ENCODE peak calls at places on chromosomes 3 and 15, in six cellular contexts. One of them, this sample, is unnamed.

GRCh38 chr15:65184305-65184943 is 718 bp downstream of the CLPX start:
- DNase-seq in upper lobe of right lung: peak; percentile 81
- DNase-seq in psoas muscle: peak; percentile 62
- DNase-seq in body of pancreas: peak; percentile 69
- DNase-seq in fibroblast of lung: peak; percentile 60
- DNase-seq in hepatocyte: peak; percentile 71
- DNase-seq in this sample: peak; percentile 67

GRCh38 chr15:39641187-39641889 is 60.5 kb downstream of the THBS1 start:
- DNase-seq in psoas muscle: no peak
- DNase-seq in upper lobe of right lung: no peak
- DNase-seq in body of pancreas: no peak
- DNase-seq in hepatocyte: no peak
- DNase-seq in fibroblast of lung: no peak
- DNase-seq in this sample: no peak

GRCh38 chr15:78016860-78017259 is 60.7 kb downstream of the TBC1D2B start:
- DNase-seq in fibroblast of lung: no peak
- DNase-seq in psoas muscle: no peak
- DNase-seq in upper lobe of right lung: no peak
- DNase-seq in hepatocyte: no peak
- DNase-seq in body of pancreas: peak; percentile 68
- DNase-seq in this sample: no peak

GRCh38 chr3:45441570-45442313 is 53.4 kb downstream of the LARS2 start:
- DNase-seq in upper lobe of right lung: no peak
- DNase-seq in hepatocyte: peak; percentile 34
- DNase-seq in body of pancreas: no peak
- DNase-seq in psoas muscle: no peak
- DNase-seq in fibroblast of lung: no peak
- DNase-seq in this sample: no peak

GRCh38 chr3:161369531-161369930 is 1.8 kb downstream of the SPTSSB start:
- DNase-seq in body of pancreas: no peak
- DNase-seq in upper lobe of right lung: no peak
- DNase-seq in fibroblast of lung: no peak
- DNase-seq in hepatocyte: no peak
- DNase-seq in psoas muscle: no peak
- DNase-seq in this sample: no peak

GRCh38 chr3:32391643-32392529 is at the start of gene CMTM7:
- DNase-seq in hepatocyte: peak; percentile 81
- DNase-seq in fibroblast of lung: peak; percentile 50
- DNase-seq in upper lobe of right lung: peak; percentile 91
- DNase-seq in psoas muscle: peak; percentile 71
- DNase-seq in body of pancreas: peak; percentile 78
- DNase-seq in this sample: peak; percentile 76

GRCh38 chr3:42535981-42536784 is 33.7 kb downstream of the VIPR1 start:
- DNase-seq in upper lobe of right lung: no peak
- DNase-seq in hepatocyte: peak; percentile 68
- DNase-seq in body of pancreas: peak; percentile 18
- DNase-seq in fibroblast of lung: no peak
- DNase-seq in psoas muscle: no peak
- DNase-seq in this sample: no peak

GRCh38 chr3:53129344-53129743 is 891 bp downstream of the RFT1 start:
- DNase-seq in fibroblast of lung: no peak
- DNase-seq in hepatocyte: no peak
- DNase-seq in psoas muscle: no peak
- DNase-seq in body of pancreas: no peak
- DNase-seq in upper lobe of right lung: no peak
- DNase-seq in this sample: no peak

GRCh38 chr3:194582196-194582905 is 50.9 kb downstream of the TMEM44 start:
- DNase-seq in psoas muscle: no peak
- DNase-seq in upper lobe of right lung: no peak
- DNase-seq in hepatocyte: no peak
- DNase-seq in body of pancreas: no peak
- DNase-seq in fibroblast of lung: no peak
- DNase-seq in this sample: no peak

GRCh38 chr3:124322966-124323365 is 331.0 kb upstream of the ROPN1 start:
- DNase-seq in psoas muscle: no peak
- DNase-seq in body of pancreas: no peak
- DNase-seq in upper lobe of right lung: no peak
- DNase-seq in hepatocyte: no peak
- DNase-seq in fibroblast of lung: peak; percentile 48
- DNase-seq in this sample: no peak

GRCh38 chr15:75947117-75947516 is 43.4 kb downstream of the FBXO22 start:
- DNase-seq in fibroblast of lung: peak; percentile 53
- DNase-seq in hepatocyte: no peak
- DNase-seq in body of pancreas: no peak
- DNase-seq in psoas muscle: no peak
- DNase-seq in upper lobe of right lung: no peak
- DNase-seq in this sample: no peak

GRCh38 chr3:144771401-144771870 is 799.8 kb downstream of the DIPK2A start:
- DNase-seq in upper lobe of right lung: no peak
- DNase-seq in psoas muscle: no peak
- DNase-seq in fibroblast of lung: no peak
- DNase-seq in body of pancreas: no peak
- DNase-seq in hepatocyte: no peak
- DNase-seq in this sample: no peak

GRCh38 chr15:72800819-72801481 is 17.4 kb upstream of the ADPGK start:
- DNase-seq in fibroblast of lung: peak; percentile 79
- DNase-seq in hepatocyte: no peak
- DNase-seq in psoas muscle: no peak
- DNase-seq in body of pancreas: no peak
- DNase-seq in upper lobe of right lung: no peak
- DNase-seq in this sample: no peak

GRCh38 chr3:184240384-184241140 is 8.2 kb downstream of the ALG3 start:
- DNase-seq in fibroblast of lung: peak; percentile 35
- DNase-seq in psoas muscle: no peak
- DNase-seq in hepatocyte: no peak
- DNase-seq in body of pancreas: no peak
- DNase-seq in upper lobe of right lung: no peak
- DNase-seq in this sample: no peak

GRCh38 chr3:183253364-183253960 is 409 bp downstream of the B3GNT5 start:
- DNase-seq in hepatocyte: peak; percentile 70
- DNase-seq in body of pancreas: peak; percentile 74
- DNase-seq in upper lobe of right lung: peak; percentile 91
- DNase-seq in fibroblast of lung: peak; percentile 81
- DNase-seq in psoas muscle: peak; percentile 80
- DNase-seq in this sample: peak; percentile 67

GRCh38 chr3:25665646-25666136 is 984 bp upstream of the TOP2B start:
- DNase-seq in fibroblast of lung: no peak
- DNase-seq in body of pancreas: no peak
- DNase-seq in upper lobe of right lung: no peak
- DNase-seq in hepatocyte: no peak
- DNase-seq in psoas muscle: no peak
- DNase-seq in this sample: no peak

GRCh38 chr3:79421273-79421672 is 346.5 kb downstream of the ROBO1 start:
- DNase-seq in body of pancreas: no peak
- DNase-seq in fibroblast of lung: no peak
- DNase-seq in psoas muscle: no peak
- DNase-seq in upper lobe of right lung: no peak
- DNase-seq in hepatocyte: no peak
- DNase-seq in this sample: no peak

GRCh38 chr3:12393894-12394293 is 90.4 kb upstream of the TSEN2 start:
- DNase-seq in body of pancreas: peak; percentile 7
- DNase-seq in upper lobe of right lung: no peak
- DNase-seq in hepatocyte: peak; percentile 11
- DNase-seq in fibroblast of lung: peak; percentile 99
- DNase-seq in psoas muscle: no peak
- DNase-seq in this sample: no peak

GRCh38 chr15:68576253-68577236 is 2.2 kb upstream of the CORO2B start:
- DNase-seq in hepatocyte: no peak
- DNase-seq in psoas muscle: no peak
- DNase-seq in fibroblast of lung: no peak
- DNase-seq in body of pancreas: no peak
- DNase-seq in upper lobe of right lung: no peak
- DNase-seq in this sample: no peak

GRCh38 chr3:177402533-177402932 is 205.3 kb upstream of the TBL1XR1 start:
- DNase-seq in body of pancreas: no peak
- DNase-seq in upper lobe of right lung: no peak
- DNase-seq in fibroblast of lung: no peak
- DNase-seq in psoas muscle: no peak
- DNase-seq in hepatocyte: no peak
- DNase-seq in this sample: no peak

GRCh38 chr3:145798691-145799550 is 362.1 kb downstream of the PLOD2 start:
- DNase-seq in body of pancreas: no peak
- DNase-seq in fibroblast of lung: peak; percentile 12
- DNase-seq in upper lobe of right lung: no peak
- DNase-seq in psoas muscle: no peak
- DNase-seq in hepatocyte: no peak
- DNase-seq in this sample: no peak

GRCh38 chr3:127011270-127011992 is 28.5 kb downstream of the PLXNA1 start:
- DNase-seq in hepatocyte: no peak
- DNase-seq in body of pancreas: peak; percentile 36
- DNase-seq in fibroblast of lung: peak; percentile 84
- DNase-seq in psoas muscle: peak; percentile 63
- DNase-seq in upper lobe of right lung: no peak
- DNase-seq in this sample: no peak

GRCh38 chr3:45567730-45568172 is 26.8 kb upstream of the LIMD1 start:
- DNase-seq in psoas muscle: no peak
- DNase-seq in fibroblast of lung: no peak
- DNase-seq in upper lobe of right lung: no peak
- DNase-seq in hepatocyte: no peak
- DNase-seq in body of pancreas: peak; percentile 40
- DNase-seq in this sample: no peak

DNA sequence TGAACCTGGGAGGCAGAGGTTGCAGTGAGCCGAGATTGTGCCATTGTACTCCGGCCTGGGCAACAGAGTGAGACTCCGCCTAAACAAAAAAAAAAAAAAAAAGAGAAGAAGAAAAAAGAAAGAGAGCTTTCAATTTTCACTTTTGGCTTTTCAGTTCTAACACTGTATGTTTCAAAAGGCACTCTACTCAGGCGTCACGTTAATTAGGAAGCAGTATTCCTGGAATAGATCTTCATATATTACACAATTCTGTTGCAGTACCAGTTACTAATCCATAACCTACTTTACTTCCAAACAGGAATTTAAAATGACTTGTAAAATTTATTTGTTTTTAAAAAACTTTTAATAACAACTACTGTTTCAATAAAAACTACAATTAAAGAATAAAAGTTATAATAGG is 131.7 kb upstream of the PLXND1 start:
- DNase-seq in psoas muscle: no peak
- DNase-seq in upper lobe of right lung: no peak
- DNase-seq in body of pancreas: no peak
- DNase-seq in fibroblast of lung: no peak
- DNase-seq in hepatocyte: no peak
- DNase-seq in this sample: no peak
- H3K4me1 ChIP-seq in psoas muscle: peaks cover 10% of the 10 kb centered on the region
- H3K4me1 ChIP-seq in upper lobe of right lung: no peaks in the 10 kb centered on the region
- H3K4me1 ChIP-seq in body of pancreas: no peaks in the 10 kb centered on the region
- H3K4me1 ChIP-seq in fibroblast of lung: no peaks in the 10 kb centered on the region
- H3K4me1 ChIP-seq in hepatocyte: peaks cover 5% of the 10 kb centered on the region
- H3K4me1 ChIP-seq in this sample: peaks cover 13% of the 10 kb centered on the region

DNA sequence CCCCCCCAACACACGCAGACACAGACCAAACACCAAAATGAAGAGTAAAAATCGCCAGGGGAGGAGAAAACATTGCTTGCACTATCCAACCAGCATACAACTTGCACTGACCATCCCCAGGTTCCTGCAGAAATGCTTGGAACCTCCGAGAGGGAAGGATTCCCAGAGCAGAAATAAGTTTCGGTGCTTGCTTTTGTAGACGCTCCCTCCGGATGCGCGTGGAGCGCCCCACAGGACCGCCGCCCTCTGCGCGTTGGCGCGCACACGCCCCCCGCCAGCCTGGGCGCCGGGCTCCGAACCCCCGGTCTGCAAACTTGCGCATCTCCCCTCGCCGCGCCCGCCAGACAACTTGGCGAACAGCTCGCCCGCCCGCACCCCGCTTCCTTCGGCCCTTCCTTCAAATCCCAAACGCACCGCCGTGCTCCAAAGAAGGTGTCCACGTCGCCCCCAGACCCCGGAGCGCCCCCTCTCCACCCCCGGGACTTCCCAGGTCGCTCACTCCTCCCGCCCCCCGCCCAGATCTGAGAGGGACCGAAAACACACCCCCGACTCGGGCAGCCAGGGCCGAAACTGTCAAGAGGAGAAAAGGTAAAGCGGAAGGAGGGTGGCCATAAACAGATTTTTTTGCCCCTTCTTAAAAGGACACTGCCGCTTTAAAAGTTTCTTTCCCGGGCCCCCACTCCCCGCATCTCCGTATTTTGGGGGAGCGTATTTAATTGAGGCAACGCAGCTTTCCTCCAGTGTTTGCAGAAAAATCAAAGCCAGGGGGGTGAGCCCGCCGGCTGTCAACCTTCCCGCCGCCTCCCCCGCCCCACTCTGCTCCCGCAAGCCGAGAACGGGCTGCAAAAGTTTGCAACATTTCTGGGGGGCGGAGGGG is 839 bp downstream of the RORA start:
- DNase-seq in hepatocyte: peak; percentile 35
- DNase-seq in psoas muscle: no peak
- DNase-seq in body of pancreas: no peak
- DNase-seq in upper lobe of right lung: no peak
- DNase-seq in fibroblast of lung: peak; percentile 45
- DNase-seq in this sample: peak; percentile 19
- H3K4me3 ChIP-seq in hepatocyte: peak overlapping the region; percentile 99
- H3K4me3 ChIP-seq in psoas muscle: peak overlapping the region; percentile 75
- H3K4me3 ChIP-seq in body of pancreas: peak overlapping the region; percentile 70
- H3K4me3 ChIP-seq in upper lobe of right lung: peak overlapping the region; percentile 59
- H3K4me3 ChIP-seq in fibroblast of lung: peak overlapping the region; percentile 73
- H3K4me3 ChIP-seq in this sample: no peak overlapping the region

GRCh38 chr3:40695848-40696247 is 171.1 kb downstream of the ZNF621 start:
- DNase-seq in hepatocyte: no peak
- DNase-seq in fibroblast of lung: no peak
- DNase-seq in body of pancreas: no peak
- DNase-seq in upper lobe of right lung: no peak
- DNase-seq in psoas muscle: no peak
- DNase-seq in this sample: no peak

GRCh38 chr3:40690696-40691597 is 166.2 kb downstream of the ZNF621 start:
- DNase-seq in hepatocyte: no peak
- DNase-seq in upper lobe of right lung: peak; percentile 75
- DNase-seq in body of pancreas: peak; percentile 37
- DNase-seq in psoas muscle: peak; percentile 81
- DNase-seq in fibroblast of lung: no peak
- DNase-seq in this sample: peak; percentile 29

DNA sequence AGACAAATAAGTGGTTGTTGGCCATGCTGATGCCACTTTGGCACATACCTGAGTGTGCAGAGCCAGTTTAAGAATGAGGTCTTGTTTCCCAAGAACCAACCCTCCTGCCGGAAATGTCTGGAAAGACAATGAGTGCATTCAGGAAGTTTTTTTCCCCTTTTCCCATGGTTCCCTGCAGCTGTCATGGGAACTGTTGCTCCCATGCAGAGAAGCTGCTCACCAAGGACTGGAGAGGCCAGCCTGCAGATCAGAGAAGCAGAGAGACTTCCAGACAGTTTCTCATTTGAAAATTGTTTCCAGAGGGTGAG is 166.8 kb downstream of the ZNF621 start:
- DNase-seq in upper lobe of right lung: no peak
- DNase-seq in psoas muscle: no peak
- DNase-seq in hepatocyte: no peak
- DNase-seq in fibroblast of lung: no peak
- DNase-seq in body of pancreas: peak; percentile 26
- DNase-seq in this sample: no peak
- H3K4me1 ChIP-seq in upper lobe of right lung: peaks cover 36% of the 10 kb centered on the region
- H3K4me1 ChIP-seq in psoas muscle: no peaks in the 10 kb centered on the region
- H3K4me1 ChIP-seq in hepatocyte: peaks cover 3% of the 10 kb centered on the region
- H3K4me1 ChIP-seq in fibroblast of lung: no peaks in the 10 kb centered on the region
- H3K4me1 ChIP-seq in body of pancreas: peaks cover 15% of the 10 kb centered on the region
- H3K4me1 ChIP-seq in this sample: peaks cover 8% of the 10 kb centered on the region

DNA sequence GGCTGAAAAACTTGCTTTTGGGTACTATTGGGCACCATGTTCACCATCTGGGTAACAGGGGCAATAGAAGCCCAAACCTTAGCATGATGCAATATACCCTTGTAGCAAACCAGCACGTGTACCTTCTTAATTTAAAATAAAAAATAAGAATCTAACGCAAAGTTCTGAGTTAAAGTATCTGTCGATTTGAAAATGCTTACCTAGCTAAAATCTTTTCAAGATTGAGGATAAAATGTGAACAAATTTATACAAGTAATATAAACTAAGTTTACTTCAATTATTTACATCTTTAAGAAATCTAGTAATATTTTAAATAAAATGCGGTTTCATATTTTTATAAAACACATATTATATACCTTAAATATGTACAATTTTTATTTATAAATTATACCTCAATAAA is 38.1 kb upstream of the IGF2BP2 start:
- DNase-seq in upper lobe of right lung: no peak
- DNase-seq in fibroblast of lung: no peak
- DNase-seq in body of pancreas: no peak
- DNase-seq in hepatocyte: no peak
- DNase-seq in psoas muscle: no peak
- DNase-seq in this sample: no peak
- H3K4me3 ChIP-seq in upper lobe of right lung: no peak overlapping the region
- H3K4me3 ChIP-seq in fibroblast of lung: no peak overlapping the region
- H3K4me3 ChIP-seq in body of pancreas: no peak overlapping the region
- H3K4me3 ChIP-seq in hepatocyte: no peak overlapping the region
- H3K4me3 ChIP-seq in psoas muscle: no peak overlapping the region
- H3K4me3 ChIP-seq in this sample: no peak overlapping the region

This sample was measured in adrenal gland.